ENCODE peak calls at places on chromosomes 12 and 14, in six cellular contexts. One of them, this sample, is unnamed.

GRCh38 chr12:130859128-130859527 is 12.7 kb upstream of the RAN start:
- DNase-seq in HL-60: no peak
- DNase-seq in neural crest cell: no peak
- DNase-seq in body of pancreas: no peak
- DNase-seq in stimulated activated CD4-positive, alpha-beta T cell treated with anti-CD3 and anti-CD28 coated beads, Interleukin-2, amount 100 ng/mL, for 24 hours: no peak
- DNase-seq in ACHN: no peak
- DNase-seq in this sample: no peak

GRCh38 chr12:24039113-24039525 is 89.6 kb upstream of the SOX5 start:
- DNase-seq in HL-60: no peak
- DNase-seq in neural crest cell: no peak
- DNase-seq in body of pancreas: no peak
- DNase-seq in stimulated activated CD4-positive, alpha-beta T cell treated with anti-CD3 and anti-CD28 coated beads, Interleukin-2, amount 100 ng/mL, for 24 hours: no peak
- DNase-seq in ACHN: no peak
- DNase-seq in this sample: no peak

GRCh38 chr12:20798561-20798960 is 11.9 kb upstream of the SLCO1B3 start:
- DNase-seq in HL-60: no peak
- DNase-seq in neural crest cell: no peak
- DNase-seq in body of pancreas: no peak
- DNase-seq in stimulated activated CD4-positive, alpha-beta T cell treated with anti-CD3 and anti-CD28 coated beads, Interleukin-2, amount 100 ng/mL, for 24 hours: no peak
- DNase-seq in ACHN: peak; percentile 38
- DNase-seq in this sample: no peak

GRCh38 chr12:93078092-93078491 is 149.0 kb upstream of the EEA1 start:
- DNase-seq in HL-60: no peak
- DNase-seq in neural crest cell: no peak
- DNase-seq in body of pancreas: no peak
- DNase-seq in stimulated activated CD4-positive, alpha-beta T cell treated with anti-CD3 and anti-CD28 coated beads, Interleukin-2, amount 100 ng/mL, for 24 hours: no peak
- DNase-seq in ACHN: no peak
- DNase-seq in this sample: no peak

GRCh38 chr12:11553871-11554533 is 95.5 kb upstream of the ETV6 start:
- DNase-seq in HL-60: peak; percentile 66
- DNase-seq in neural crest cell: peak; percentile 41
- DNase-seq in body of pancreas: peak; percentile 69
- DNase-seq in stimulated activated CD4-positive, alpha-beta T cell treated with anti-CD3 and anti-CD28 coated beads, Interleukin-2, amount 100 ng/mL, for 24 hours: peak; percentile 53
- DNase-seq in ACHN: peak; percentile 69
- DNase-seq in this sample: no peak

GRCh38 chr14:101922866-101923265 is 41.5 kb upstream of the DYNC1H1 start:
- DNase-seq in HL-60: no peak
- DNase-seq in neural crest cell: no peak
- DNase-seq in body of pancreas: no peak
- DNase-seq in stimulated activated CD4-positive, alpha-beta T cell treated with anti-CD3 and anti-CD28 coated beads, Interleukin-2, amount 100 ng/mL, for 24 hours: no peak
- DNase-seq in ACHN: no peak
- DNase-seq in this sample: no peak

GRCh38 chr14:90491221-90491867 is 94.5 kb downstream of the CALM1 start:
- DNase-seq in HL-60: no peak
- DNase-seq in neural crest cell: peak; percentile 23
- DNase-seq in body of pancreas: peak; percentile 64
- DNase-seq in stimulated activated CD4-positive, alpha-beta T cell treated with anti-CD3 and anti-CD28 coated beads, Interleukin-2, amount 100 ng/mL, for 24 hours: no peak
- DNase-seq in ACHN: no peak
- DNase-seq in this sample: no peak

GRCh38 chr14:20706657-20707355 is 18.2 kb downstream of the ANG start:
- DNase-seq in HL-60: no peak
- DNase-seq in neural crest cell: no peak
- DNase-seq in body of pancreas: no peak
- DNase-seq in stimulated activated CD4-positive, alpha-beta T cell treated with anti-CD3 and anti-CD28 coated beads, Interleukin-2, amount 100 ng/mL, for 24 hours: no peak
- DNase-seq in ACHN: no peak
- DNase-seq in this sample: no peak

GRCh38 chr12:123442774-123443173 is 6.3 kb upstream of the RILPL2 start:
- DNase-seq in HL-60: peak; percentile 65
- DNase-seq in neural crest cell: no peak
- DNase-seq in body of pancreas: no peak
- DNase-seq in stimulated activated CD4-positive, alpha-beta T cell treated with anti-CD3 and anti-CD28 coated beads, Interleukin-2, amount 100 ng/mL, for 24 hours: no peak
- DNase-seq in ACHN: no peak
- DNase-seq in this sample: no peak

GRCh38 chr12:52043386-52044212 is 7.6 kb upstream of the NR4A1 start:
- DNase-seq in HL-60: no peak
- DNase-seq in neural crest cell: no peak
- DNase-seq in body of pancreas: peak; percentile 78
- DNase-seq in stimulated activated CD4-positive, alpha-beta T cell treated with anti-CD3 and anti-CD28 coated beads, Interleukin-2, amount 100 ng/mL, for 24 hours: no peak
- DNase-seq in ACHN: no peak
- DNase-seq in this sample: no peak

GRCh38 chr14:77542349-77543239 is 44.0 kb upstream of the ISM2 start:
- DNase-seq in HL-60: no peak
- DNase-seq in neural crest cell: no peak
- DNase-seq in body of pancreas: no peak
- DNase-seq in stimulated activated CD4-positive, alpha-beta T cell treated with anti-CD3 and anti-CD28 coated beads, Interleukin-2, amount 100 ng/mL, for 24 hours: no peak
- DNase-seq in ACHN: no peak
- DNase-seq in this sample: no peak

GRCh38 chr12:99383258-99383657 is 264.3 kb upstream of the GARIN6 start:
- DNase-seq in HL-60: no peak
- DNase-seq in neural crest cell: no peak
- DNase-seq in body of pancreas: no peak
- DNase-seq in stimulated activated CD4-positive, alpha-beta T cell treated with anti-CD3 and anti-CD28 coated beads, Interleukin-2, amount 100 ng/mL, for 24 hours: no peak
- DNase-seq in ACHN: no peak
- DNase-seq in this sample: no peak

GRCh38 chr14:33573296-33573695 is 377.6 kb downstream of the EGLN3 start:
- DNase-seq in HL-60: no peak
- DNase-seq in neural crest cell: no peak
- DNase-seq in body of pancreas: no peak
- DNase-seq in stimulated activated CD4-positive, alpha-beta T cell treated with anti-CD3 and anti-CD28 coated beads, Interleukin-2, amount 100 ng/mL, for 24 hours: no peak
- DNase-seq in ACHN: no peak
- DNase-seq in this sample: no peak

GRCh38 chr12:112018571-112019237 is 5.5 kb downstream of the ERP29 start:
- DNase-seq in HL-60: no peak
- DNase-seq in neural crest cell: no peak
- DNase-seq in body of pancreas: no peak
- DNase-seq in stimulated activated CD4-positive, alpha-beta T cell treated with anti-CD3 and anti-CD28 coated beads, Interleukin-2, amount 100 ng/mL, for 24 hours: no peak
- DNase-seq in ACHN: no peak
- DNase-seq in this sample: no peak

GRCh38 chr12:75058228-75058627 is 151.4 kb downstream of the KCNC2 start:
- DNase-seq in HL-60: no peak
- DNase-seq in neural crest cell: no peak
- DNase-seq in body of pancreas: no peak
- DNase-seq in stimulated activated CD4-positive, alpha-beta T cell treated with anti-CD3 and anti-CD28 coated beads, Interleukin-2, amount 100 ng/mL, for 24 hours: no peak
- DNase-seq in ACHN: peak; percentile 21
- DNase-seq in this sample: no peak

GRCh38 chr12:120468271-120468845 is 1.2 kb downstream of the SRSF9 start:
- DNase-seq in HL-60: peak; percentile 80
- DNase-seq in neural crest cell: peak; percentile 25
- DNase-seq in body of pancreas: peak; percentile 57
- DNase-seq in stimulated activated CD4-positive, alpha-beta T cell treated with anti-CD3 and anti-CD28 coated beads, Interleukin-2, amount 100 ng/mL, for 24 hours: peak; percentile 23
- DNase-seq in ACHN: peak; percentile 77
- DNase-seq in this sample: peak; percentile 50

GRCh38 chr12:77494306-77494705 is 336.4 kb upstream of the NAV3 start:
- DNase-seq in HL-60: no peak
- DNase-seq in neural crest cell: no peak
- DNase-seq in body of pancreas: no peak
- DNase-seq in stimulated activated CD4-positive, alpha-beta T cell treated with anti-CD3 and anti-CD28 coated beads, Interleukin-2, amount 100 ng/mL, for 24 hours: no peak
- DNase-seq in ACHN: no peak
- DNase-seq in this sample: no peak

GRCh38 chr14:50003213-50004021 is 110.5 kb downstream of the ARF6 start:
- DNase-seq in HL-60: peak; percentile 79
- DNase-seq in neural crest cell: peak; percentile 34
- DNase-seq in body of pancreas: peak; percentile 78
- DNase-seq in stimulated activated CD4-positive, alpha-beta T cell treated with anti-CD3 and anti-CD28 coated beads, Interleukin-2, amount 100 ng/mL, for 24 hours: peak; percentile 78
- DNase-seq in ACHN: peak; percentile 72
- DNase-seq in this sample: peak; percentile 90

GRCh38 chr14:96634481-96634880 is 132.3 kb downstream of the PAPOLA start:
- DNase-seq in HL-60: no peak
- DNase-seq in neural crest cell: no peak
- DNase-seq in body of pancreas: no peak
- DNase-seq in stimulated activated CD4-positive, alpha-beta T cell treated with anti-CD3 and anti-CD28 coated beads, Interleukin-2, amount 100 ng/mL, for 24 hours: no peak
- DNase-seq in ACHN: no peak
- DNase-seq in this sample: no peak

GRCh38 chr14:87149583-87150354 is 843.2 kb downstream of the GALC start:
- DNase-seq in HL-60: no peak
- DNase-seq in neural crest cell: no peak
- DNase-seq in body of pancreas: no peak
- DNase-seq in stimulated activated CD4-positive, alpha-beta T cell treated with anti-CD3 and anti-CD28 coated beads, Interleukin-2, amount 100 ng/mL, for 24 hours: no peak
- DNase-seq in ACHN: no peak
- DNase-seq in this sample: no peak

GRCh38 chr12:46380397-46380796 is 7.8 kb upstream of the SLC38A2 start:
- DNase-seq in HL-60: no peak
- DNase-seq in neural crest cell: no peak
- DNase-seq in body of pancreas: no peak
- DNase-seq in stimulated activated CD4-positive, alpha-beta T cell treated with anti-CD3 and anti-CD28 coated beads, Interleukin-2, amount 100 ng/mL, for 24 hours: no peak
- DNase-seq in ACHN: no peak
- DNase-seq in this sample: no peak

GRCh38 chr12:128974881-128975280 is 121.6 kb downstream of the GLT1D1 start:
- DNase-seq in HL-60: no peak
- DNase-seq in neural crest cell: no peak
- DNase-seq in body of pancreas: no peak
- DNase-seq in stimulated activated CD4-positive, alpha-beta T cell treated with anti-CD3 and anti-CD28 coated beads, Interleukin-2, amount 100 ng/mL, for 24 hours: no peak
- DNase-seq in ACHN: no peak
- DNase-seq in this sample: no peak

GRCh38 chr12:49274396-49275069 is 9.7 kb downstream of the TUBA1C start:
- DNase-seq in HL-60: no peak
- DNase-seq in neural crest cell: no peak
- DNase-seq in body of pancreas: no peak
- DNase-seq in stimulated activated CD4-positive, alpha-beta T cell treated with anti-CD3 and anti-CD28 coated beads, Interleukin-2, amount 100 ng/mL, for 24 hours: no peak
- DNase-seq in ACHN: no peak
- DNase-seq in this sample: no peak

GRCh38 chr14:68124885-68125731 is 305.5 kb downstream of the RAD51B start:
- DNase-seq in HL-60: no peak
- DNase-seq in neural crest cell: no peak
- DNase-seq in body of pancreas: no peak
- DNase-seq in stimulated activated CD4-positive, alpha-beta T cell treated with anti-CD3 and anti-CD28 coated beads, Interleukin-2, amount 100 ng/mL, for 24 hours: no peak
- DNase-seq in ACHN: peak; percentile 86
- DNase-seq in this sample: no peak

GRCh38 chr12:6096527-6096926 is 27.9 kb downstream of the VWF start:
- DNase-seq in HL-60: no peak
- DNase-seq in neural crest cell: no peak
- DNase-seq in body of pancreas: no peak
- DNase-seq in stimulated activated CD4-positive, alpha-beta T cell treated with anti-CD3 and anti-CD28 coated beads, Interleukin-2, amount 100 ng/mL, for 24 hours: no peak
- DNase-seq in ACHN: no peak
- DNase-seq in this sample: no peak

GRCh38 chr14:104370256-104370870 is 209.2 kb upstream of the C14orf180 start:
- DNase-seq in HL-60: no peak
- DNase-seq in neural crest cell: no peak
- DNase-seq in body of pancreas: no peak
- DNase-seq in stimulated activated CD4-positive, alpha-beta T cell treated with anti-CD3 and anti-CD28 coated beads, Interleukin-2, amount 100 ng/mL, for 24 hours: no peak
- DNase-seq in ACHN: no peak
- DNase-seq in this sample: no peak

GRCh38 chr12:45273717-45274271 is 57.9 kb downstream of the ANO6 start:
- DNase-seq in HL-60: no peak
- DNase-seq in neural crest cell: no peak
- DNase-seq in body of pancreas: peak; percentile 19
- DNase-seq in stimulated activated CD4-positive, alpha-beta T cell treated with anti-CD3 and anti-CD28 coated beads, Interleukin-2, amount 100 ng/mL, for 24 hours: no peak
- DNase-seq in ACHN: peak; percentile 97
- DNase-seq in this sample: no peak

GRCh38 chr12:108430245-108430644 is 84.8 kb upstream of the FICD start:
- DNase-seq in HL-60: no peak
- DNase-seq in neural crest cell: no peak
- DNase-seq in body of pancreas: peak; percentile 8
- DNase-seq in stimulated activated CD4-positive, alpha-beta T cell treated with anti-CD3 and anti-CD28 coated beads, Interleukin-2, amount 100 ng/mL, for 24 hours: no peak
- DNase-seq in ACHN: no peak
- DNase-seq in this sample: no peak

GRCh38 chr14:22538671-22539228 is 50.3 kb downstream of the DAD1 start:
- DNase-seq in HL-60: peak; percentile 65
- DNase-seq in neural crest cell: no peak
- DNase-seq in body of pancreas: no peak
- DNase-seq in stimulated activated CD4-positive, alpha-beta T cell treated with anti-CD3 and anti-CD28 coated beads, Interleukin-2, amount 100 ng/mL, for 24 hours: no peak
- DNase-seq in ACHN: no peak
- DNase-seq in this sample: no peak

GRCh38 chr12:63440063-63440462 is 228.2 kb downstream of the DPY19L2 start:
- DNase-seq in HL-60: no peak
- DNase-seq in neural crest cell: no peak
- DNase-seq in body of pancreas: no peak
- DNase-seq in stimulated activated CD4-positive, alpha-beta T cell treated with anti-CD3 and anti-CD28 coated beads, Interleukin-2, amount 100 ng/mL, for 24 hours: no peak
- DNase-seq in ACHN: no peak
- DNase-seq in this sample: no peak

GRCh38 chr12:48814313-48815280 is 3.7 kb upstream of the CACNB3 start:
- DNase-seq in HL-60: peak; percentile 74
- DNase-seq in neural crest cell: peak; percentile 80
- DNase-seq in body of pancreas: peak; percentile 80
- DNase-seq in stimulated activated CD4-positive, alpha-beta T cell treated with anti-CD3 and anti-CD28 coated beads, Interleukin-2, amount 100 ng/mL, for 24 hours: peak; percentile 82
- DNase-seq in ACHN: peak; percentile 91
- DNase-seq in this sample: peak; percentile 94

GRCh38 chr12:42482820-42483533 is 106.6 kb downstream of the PRICKLE1 start:
- DNase-seq in HL-60: peak; percentile 28
- DNase-seq in neural crest cell: peak; percentile 84
- DNase-seq in body of pancreas: peak; percentile 64
- DNase-seq in stimulated activated CD4-positive, alpha-beta T cell treated with anti-CD3 and anti-CD28 coated beads, Interleukin-2, amount 100 ng/mL, for 24 hours: peak; percentile 57
- DNase-seq in ACHN: peak; percentile 85
- DNase-seq in this sample: peak; percentile 77

GRCh38 chr14:52683985-52684520 is 11.3 kb downstream of the ERO1A start:
- DNase-seq in HL-60: no peak
- DNase-seq in neural crest cell: no peak
- DNase-seq in body of pancreas: no peak
- DNase-seq in stimulated activated CD4-positive, alpha-beta T cell treated with anti-CD3 and anti-CD28 coated beads, Interleukin-2, amount 100 ng/mL, for 24 hours: no peak
- DNase-seq in ACHN: no peak
- DNase-seq in this sample: no peak

GRCh38 chr12:92421701-92422100 is 276.1 kb upstream of the BTG1 start:
- DNase-seq in HL-60: no peak
- DNase-seq in neural crest cell: no peak
- DNase-seq in body of pancreas: no peak
- DNase-seq in stimulated activated CD4-positive, alpha-beta T cell treated with anti-CD3 and anti-CD28 coated beads, Interleukin-2, amount 100 ng/mL, for 24 hours: no peak
- DNase-seq in ACHN: no peak
- DNase-seq in this sample: no peak